ENCODE peak calls at places on chromosomes 16 and 17, in ten cellular contexts. Q is adipocyte, Z is HuH-7.5, I is GM12878, H is breast epithelium, T is ACHN, S is KG1, Y is NCI-H2081, C is skeletal muscle cell, F is GM20000. R is an unnamed sample.

GRCh38 chr16:58119509-58119845 is 9.7 kb downstream of the CFAP20 start:
- DNase-seq in Q (no peak), Z (no peak), I (no peak), H (no peak), T (no peak), S (no peak), Y (peak), C (no peak), F (no peak), R (no peak)

GRCh38 chr17:35920229-35920628 is 10.3 kb downstream of the RDM1 start:
- DNase-seq in Q (no peak), Z (no peak), I (no peak), H (no peak), T (no peak), S (no peak), Y (no peak), C (no peak), F (no peak), R (no peak)

GRCh38 chr17:73645050-73645871 is 1.0 kb upstream of the SDK2 start:
- DNase-seq in Q (peak), Z (no peak), I (no peak), H (no peak), T (no peak), S (no peak), Y (peak), C (peak), F (peak), R (no peak)

GRCh38 chr17:27466376-27466747 is 10.1 kb downstream of the KSR1 start:
- DNase-seq in Q (no peak), Z (no peak), I (no peak), H (no peak), T (no peak), S (peak), Y (no peak), C (no peak), F (no peak), R (peak)

GRCh38 chr17:7767425-7768021 is 50.0 kb downstream of the DNAH2 start:
- DNase-seq in Q (no peak), Z (no peak), I (no peak), H (no peak), T (no peak), S (no peak), Y (peak), C (no peak), F (no peak), R (no peak)

GRCh38 chr16:62853887-62854286 is 817.6 kb upstream of the CDH8 start:
- DNase-seq in Q (no peak), Z (no peak), I (no peak), H (no peak), T (no peak), S (no peak), Y (no peak), C (no peak), F (no peak), R (no peak)

GRCh38 chr17:82879241-82879640 is 39.4 kb upstream of the ZNF750 start:
- DNase-seq in Q (no peak), Z (no peak), I (no peak), H (no peak), T (no peak), S (no peak), Y (no peak), C (no peak), F (no peak), R (no peak)

GRCh38 chr16:88345943-88346560 is 36.7 kb upstream of the ZNF469 start:
- DNase-seq in Q (no peak), Z (no peak), I (no peak), H (no peak), T (no peak), S (no peak), Y (no peak), C (no peak), F (no peak), R (no peak)

GRCh38 chr17:21010705-21011596 is 31.9 kb downstream of the USP22 start:
- DNase-seq in Q (no peak), Z (no peak), I (no peak), H (no peak), T (no peak), S (no peak), Y (no peak), C (no peak), F (no peak), R (no peak)

R was measured in AML-193.